ENCODE peak calls at places on chromosomes 2 and 18, in nine cellular contexts. X, T, P, O, W, D, Q, I and E are unnamed samples.

GRCh38 chr2:3174626-3175567 is 202.7 kb downstream of the EIPR1 start:
- DNase-seq in X (no peak), P (no peak), Q (no peak), D (no peak), I (no peak), W (no peak), T (no peak), O (no peak), E (no peak)

GRCh38 chr2:191923652-191923997 is 76.7 kb upstream of the CAVIN2 start:
- DNase-seq in P (no peak), O (no peak), Q (no peak), T (no peak), D (no peak), I (no peak), X (no peak), W (no peak), E (peak)

GRCh38 chr18:76823574-76823973 is 1.2 kb downstream of the ZNF236 start:
- DNase-seq in W (no peak), D (peak), I (no peak), P (no peak), T (no peak), O (peak), X (no peak), Q (no peak), E (no peak)

GRCh38 chr18:28175047-28175929 is 1.6 kb downstream of the CDH2 start:
- DNase-seq in W (no peak), O (peak), Q (no peak), P (no peak), X (no peak), D (peak), I (no peak), T (no peak), E (peak)

GRCh38 chr2:181311841-181312240 is 145.3 kb upstream of the ITGA4 start:
- DNase-seq in W (no peak), P (no peak), I (no peak), Q (no peak), X (peak), T (no peak), O (no peak), D (no peak), E (no peak)

GRCh38 chr2:36889782-36890181 is 76.6 kb downstream of the STRN start:
- DNase-seq in I (no peak), Q (no peak), O (no peak), W (no peak), X (no peak), T (peak), P (no peak), D (no peak), E (peak)

GRCh38 chr2:58428286-58428552 is 187.1 kb upstream of the FANCL start:
- DNase-seq in O (no peak), P (no peak), Q (no peak), I (no peak), W (no peak), X (no peak), D (peak), T (no peak), E (peak)

GRCh38 chr2:147845608-147846002 is 776 bp downstream of the ACVR2A start:
- DNase-seq in Q (no peak), I (no peak), D (no peak), T (no peak), O (no peak), W (no peak), X (no peak), P (no peak), E (peak)

GRCh38 chr18:63850010-63850409 is 37.5 kb upstream of the SERPINB2 start:
- DNase-seq in Q (no peak), O (peak), W (no peak), X (no peak), D (peak), I (peak), P (no peak), T (no peak), E (peak)

GRCh38 chr2:166167451-166167850 is 39.6 kb upstream of the SCN1A start:
- DNase-seq in X (no peak), D (no peak), I (no peak), P (no peak), T (no peak), Q (no peak), O (peak), W (no peak), E (peak)

GRCh38 chr18:76435321-76435989 is 59.6 kb downstream of the ZNF516 start:
- DNase-seq in P (no peak), Q (no peak), O (peak), I (no peak), T (no peak), W (no peak), D (peak), X (no peak), E (no peak)

GRCh38 chr2:68032702-68033101 is 30.1 kb downstream of the C1D start:
- DNase-seq in O (no peak), T (no peak), P (no peak), X (no peak), I (no peak), Q (no peak), D (no peak), W (no peak), E (no peak)

GRCh38 chr2:96817882-96818281 is 1.8 kb downstream of the CNNM3 start:
- DNase-seq in W (no peak), T (no peak), I (no peak), X (no peak), P (no peak), D (no peak), O (no peak), Q (no peak), E (no peak)

GRCh38 chr2:98828793-98829371 is 98.0 kb upstream of the MGAT4A start:
- DNase-seq in D (no peak), T (no peak), W (no peak), P (no peak), X (peak), Q (no peak), O (no peak), I (no peak), E (no peak)

GRCh38 chr18:22433960-22434359 is 16.2 kb upstream of the CTAGE1 start:
- DNase-seq in I (no peak), Q (no peak), X (no peak), T (no peak), O (no peak), P (no peak), W (no peak), D (no peak), E (no peak)

GRCh38 chr2:18754286-18754685 is 164.9 kb upstream of the NT5C1B start:
- DNase-seq in O (no peak), I (no peak), X (no peak), T (no peak), D (no peak), Q (no peak), W (no peak), P (no peak), E (no peak)

GRCh38 chr2:4914551-4914950 is 777.6 kb upstream of the SOX11 start:
- DNase-seq in D (no peak), O (peak), W (no peak), Q (no peak), P (no peak), T (no peak), I (no peak), X (no peak), E (peak)

GRCh38 chr2:105836341-105836740 is 91.6 kb downstream of the NCK2 start:
- DNase-seq in Q (no peak), O (no peak), I (no peak), X (no peak), T (no peak), W (no peak), P (no peak), D (no peak), E (no peak)

GRCh38 chr18:22971038-22971437 is 37.9 kb downstream of the RBBP8 start:
- DNase-seq in O (no peak), D (no peak), P (no peak), W (no peak), Q (no peak), X (no peak), I (no peak), T (no peak), E (no peak)

GRCh38 chr2:177397501-177398289 is 5.1 kb downstream of the AGPS start:
- DNase-seq in X (no peak), D (no peak), I (no peak), W (no peak), O (no peak), P (no peak), Q (no peak), T (no peak), E (peak)

GRCh38 chr2:20449501-20450200 is 2.8 kb downstream of the RHOB start:
- DNase-seq in I (no peak), O (peak), P (no peak), X (no peak), D (no peak), Q (no peak), W (no peak), T (peak), E (peak)

GRCh38 chr2:28534817-28535216 is 39.0 kb downstream of the PLB1 start:
- DNase-seq in D (no peak), I (no peak), O (no peak), X (no peak), Q (no peak), W (no peak), T (no peak), P (no peak), E (no peak)

GRCh38 chr2:149513461-149513860 is 74.1 kb downstream of the MMADHC start:
- DNase-seq in Q (no peak), T (no peak), X (no peak), D (no peak), W (no peak), O (peak), I (no peak), P (no peak), E (no peak)

GRCh38 chr2:27596627-27597026 is 13.8 kb downstream of the ZNF512 start:
- DNase-seq in Q (no peak), T (no peak), O (no peak), I (no peak), X (no peak), P (no peak), D (no peak), W (no peak), E (no peak)

GRCh38 chr18:72316497-72316896 is 227.6 kb downstream of the CBLN2 start:
- DNase-seq in O (no peak), Q (no peak), X (no peak), D (no peak), I (no peak), P (no peak), T (no peak), W (no peak), E (no peak)

GRCh38 chr2:138364554-138365162 is 136.9 kb upstream of the SPOPL start:
- DNase-seq in I (no peak), P (no peak), O (no peak), T (no peak), D (no peak), Q (no peak), X (no peak), W (no peak), E (peak)

GRCh38 chr18:59918320-59918755 is 18.5 kb downstream of the PMAIP1 start:
- DNase-seq in T (no peak), D (peak), Q (no peak), O (peak), X (no peak), I (no peak), P (no peak), W (no peak), E (peak)

GRCh38 chr2:10342245-10342951 is 39.7 kb downstream of the HPCAL1 start:
- DNase-seq in I (no peak), X (no peak), D (peak), P (no peak), O (no peak), W (no peak), Q (no peak), T (no peak), E (no peak)

GRCh38 chr2:120735750-120736170 is at the start of gene GLI2:
- DNase-seq in O (peak), Q (peak), I (no peak), X (peak), D (peak), W (no peak), T (no peak), P (no peak), E (peak)

GRCh38 chr18:37741012-37741586 is 175.5 kb upstream of the CELF4 start:
- DNase-seq in W (no peak), D (no peak), X (no peak), T (no peak), O (no peak), Q (no peak), P (no peak), I (no peak), E (no peak)